ENCODE peak calls at places on chromosomes 5 and 9, in seven cellular contexts. I is CD8-positive, alpha-beta T cell; A is endothelial cell; C is A673; T is GM12865; S is HFFc6; B is CD4-positive, alpha-beta T cell. V is an unnamed sample.

GRCh38 chr9:118422513-118422912 is 718.3 kb downstream of the TLR4 start:
- DNase-seq in I (no peak), T (no peak), S (no peak), A (no peak), B (no peak), C (no peak), V (no peak)

GRCh38 chr5:25963251-25964008 is 1075.0 kb downstream of the CDH9 start:
- DNase-seq in A (no peak), C (no peak), I (no peak), B (no peak), S (no peak), T (no peak), V (no peak)

GRCh38 chr5:33857037-33857436 is 34.8 kb downstream of the ADAMTS12 start:
- DNase-seq in C (no peak), S (no peak), I (no peak), A (no peak), T (peak; percentile 89), B (no peak), V (no peak)

GRCh38 chr9:12698293-12698692 is 5.1 kb downstream of the TYRP1 start:
- DNase-seq in B (no peak), T (no peak), S (no peak), A (no peak), C (no peak), I (no peak), V (no peak)

GRCh38 chr9:91817493-91818225 is 132.4 kb downstream of the ROR2 start:
- DNase-seq in S (peak; percentile 54), C (peak; percentile 54), I (no peak), T (no peak), B (no peak), A (no peak), V (peak; percentile 43)

GRCh38 chr5:13027886-13028285 is 916.6 kb downstream of the DNAH5 start:
- DNase-seq in C (no peak), A (no peak), T (no peak), B (no peak), I (no peak), S (no peak), V (no peak)

GRCh38 chr5:170522211-170523128 is 18.6 kb downstream of the KCNIP1 start:
- DNase-seq in B (no peak), C (peak; percentile 48), S (peak; percentile 33), I (no peak), A (no peak), T (no peak), V (no peak)

GRCh38 chr5:178199581-178200434 is 4.5 kb upstream of the HNRNPAB start:
- DNase-seq in T (no peak), B (no peak), C (no peak), A (no peak), S (no peak), I (no peak), V (no peak)

GRCh38 chr5:97111004-97111403 is 31.4 kb downstream of the LIX1 start:
- DNase-seq in I (no peak), B (no peak), S (no peak), C (no peak), A (no peak), T (no peak), V (no peak)

GRCh38 chr5:978051-978450 is 30.6 kb upstream of the NKD2 start:
- DNase-seq in T (no peak), S (no peak), I (no peak), C (no peak), A (no peak), B (no peak), V (no peak)

GRCh38 chr5:124513216-124513615 is 233.2 kb downstream of the ZNF608 start:
- DNase-seq in B (no peak), T (no peak), C (no peak), S (no peak), I (no peak), A (no peak), V (no peak)

GRCh38 chr5:29984153-29984534 is 1209.3 kb upstream of the CDH6 start:
- DNase-seq in C (peak; percentile 13), I (no peak), B (no peak), A (no peak), T (no peak), S (no peak), V (no peak)

GRCh38 chr5:38598994-38599611 is 42.7 kb upstream of the LIFR start:
- DNase-seq in I (no peak), C (peak; percentile 33), T (no peak), S (peak; percentile 70), B (no peak), A (no peak), V (no peak)

GRCh38 chr5:75239681-75240080 is 3.0 kb upstream of the ANKRD31 start:
- DNase-seq in B (no peak), A (no peak), C (no peak), I (no peak), S (no peak), T (no peak), V (no peak)

GRCh38 chr5:141882594-141883183 is 4.5 kb upstream of the PCDH1 start:
- DNase-seq in T (no peak), C (no peak), I (no peak), A (no peak), S (no peak), B (no peak), V (peak; percentile 25)

GRCh38 chr9:93697352-93698139 is 121.2 kb downstream of the PHF2 start:
- DNase-seq in A (no peak), T (no peak), B (no peak), C (no peak), S (no peak), I (no peak), V (no peak)

GRCh38 chr5:131417240-131417869 is 153.5 kb downstream of the CDC42SE2 start:
- DNase-seq in B (peak; percentile 73), S (peak; percentile 50), C (peak; percentile 80), T (peak; percentile 83), I (peak; percentile 74), A (peak; percentile 76), V (peak; percentile 82)

GRCh38 chr5:38697013-38697412 is 140.6 kb upstream of the LIFR start:
- DNase-seq in B (no peak), C (no peak), S (no peak), A (no peak), T (no peak), I (no peak), V (no peak)

GRCh38 chr5:159581502-159582249 is 251.4 kb upstream of the IL12B start:
- DNase-seq in A (no peak), B (no peak), I (no peak), C (no peak), S (peak; percentile 48), T (no peak), V (no peak)

GRCh38 chr9:74357577-74357976 is 139.6 kb upstream of the RORB start:
- DNase-seq in T (no peak), I (no peak), B (no peak), C (no peak), S (no peak), A (no peak), V (no peak)

GRCh38 chr9:134456740-134457315 is 130.6 kb downstream of the RXRA start:
- DNase-seq in T (no peak), A (no peak), B (no peak), I (no peak), C (no peak), S (no peak), V (no peak)

GRCh38 chr9:82546131-82546530 is 516.8 kb downstream of the RASEF start:
- DNase-seq in A (no peak), C (no peak), S (no peak), T (no peak), I (no peak), B (no peak), V (no peak)
- TF ChIP-seq CTCF in A (no peak), C (no peak), S (no peak), T (no peak), I (no peak), B (no peak), V (no peak)

GRCh38 chr5:146703899-146704298 is 174.7 kb downstream of the PPP2R2B start:
- DNase-seq in T (no peak), B (no peak), I (no peak), A (no peak), C (no peak), S (no peak), V (no peak)

GRCh38 chr5:146704949-146705665 is 173.4 kb downstream of the PPP2R2B start:
- DNase-seq in I (no peak), C (no peak), B (no peak), S (no peak), A (no peak), T (no peak), V (no peak)

GRCh38 chr5:146707316-146707715 is 171.2 kb downstream of the PPP2R2B start:
- DNase-seq in C (no peak), I (no peak), T (no peak), B (no peak), S (no peak), A (no peak), V (no peak)

GRCh38 chr5:146703499-146703898 is 175.1 kb downstream of the PPP2R2B start:
- DNase-seq in I (no peak), S (no peak), A (no peak), B (no peak), C (no peak), T (no peak), V (no peak)

DNA sequence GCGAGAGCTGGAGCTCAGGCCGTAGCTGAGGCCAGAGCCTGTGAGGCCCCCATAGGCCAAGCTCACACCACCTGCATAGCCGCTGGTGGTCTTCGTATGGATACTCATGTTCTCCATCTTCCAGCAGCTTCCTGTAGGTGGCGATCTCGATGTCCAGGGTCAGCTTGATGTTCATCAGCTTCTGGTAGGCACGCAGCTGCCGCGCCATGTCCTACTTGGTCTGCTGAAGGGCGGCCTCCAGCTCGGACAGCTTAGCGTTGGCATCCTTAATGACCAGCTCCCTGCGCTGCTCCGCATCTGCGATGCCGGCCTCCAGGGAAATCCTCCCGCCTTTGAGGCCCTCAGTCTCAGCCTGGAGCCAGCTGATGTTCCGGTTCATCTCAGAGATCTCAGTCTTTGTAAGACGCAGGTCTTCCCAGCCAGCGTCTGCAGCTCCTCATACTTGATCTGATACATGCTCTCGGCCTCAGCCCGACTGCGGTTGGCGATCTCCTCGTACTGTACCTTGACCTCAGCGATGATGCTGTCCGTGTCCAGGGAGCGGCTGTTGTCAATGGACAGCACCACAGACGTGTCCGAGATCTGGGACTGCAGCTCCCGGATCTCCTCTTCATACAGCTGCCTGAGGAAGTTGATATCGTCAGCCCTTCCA is 172.1 kb downstream of the PPP2R2B start:
- DNase-seq in S (no peak), B (no peak), T (peak; percentile 4), C (peak; percentile 4), A (no peak), I (no peak), V (no peak)
- TF ChIP-seq CTCF in S (no peak), B (no peak), T (no peak), C (peak; percentile 46), A (no peak), I (no peak), V (no peak)

DNA sequence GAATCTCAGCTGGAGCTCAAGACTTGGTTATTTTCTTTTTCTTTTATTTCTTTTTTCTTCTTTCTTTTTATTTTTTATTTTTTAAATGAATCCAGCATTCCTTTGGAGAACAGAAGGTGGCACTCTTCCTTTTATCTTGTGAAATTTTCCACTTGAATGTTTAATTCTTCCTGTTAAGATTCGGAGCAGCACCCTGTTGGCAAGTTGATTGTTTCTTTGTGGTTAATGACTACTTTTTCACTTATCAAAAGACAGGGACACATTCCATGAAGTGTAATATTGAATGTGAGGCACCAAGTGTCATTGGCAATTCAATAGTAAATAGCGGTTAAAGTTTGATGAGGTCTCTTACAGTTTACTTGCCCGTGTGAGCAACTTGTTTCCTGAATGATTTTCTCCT is 240.5 kb upstream of the CHD1 start:
- DNase-seq in C (peak; percentile 44), B (no peak), I (no peak), S (no peak), A (no peak), T (no peak), V (no peak)
- TF ChIP-seq CTCF in C (peak; percentile 60), B (no peak), I (no peak), S (peak; percentile 26), A (peak; percentile 29), T (no peak), V (peak; percentile 29)

GRCh38 chr9:110426052-110426709 is 88.5 kb upstream of the TXNDC8 start:
- DNase-seq in I (no peak), B (no peak), S (peak; percentile 33), C (peak; percentile 18), A (no peak), T (no peak), V (no peak)
- TF ChIP-seq CTCF in I (no peak), B (no peak), S (peak; percentile 79), C (peak; percentile 51), A (peak; percentile 54), T (no peak), V (no peak)

V was measured in nephron progenitor cell.